ENCODE peak calls at places on chromosomes 5 and 9, in five cellular contexts. V is AML-193, R is SK-MEL-5, X is T-helper 22 cell, W is hepatic stellate cell. Y is an unnamed sample.

GRCh38 chr9:73753171-73753570 is 601.5 kb downstream of the ANXA1 start:
- DNase-seq in V (no peak), R (no peak), X (no peak), W (no peak), Y (no peak)

GRCh38 chr9:5832093-5832542 is 799 bp downstream of the ERMP1 start:
- DNase-seq in V (peak), R (no peak), X (no peak), W (peak), Y (no peak)

GRCh38 chr5:73899055-73899454 is 273.1 kb downstream of the ARHGEF28 start:
- DNase-seq in V (no peak), R (peak), X (no peak), W (no peak), Y (no peak)

GRCh38 chr5:157387683-157388093 is 72.3 kb upstream of the NIPAL4 start:
- DNase-seq in V (no peak), R (no peak), X (no peak), W (peak), Y (peak)

GRCh38 chr5:180069589-180070247 is 1.8 kb downstream of the RNF130 start:
- DNase-seq in V (peak), R (peak), X (no peak), W (no peak), Y (no peak)

GRCh38 chr5:41094871-41095270 is 23.7 kb upstream of the MROH2B start:
- DNase-seq in V (no peak), R (peak), X (no peak), W (no peak), Y (no peak)

GRCh38 chr9:136759436-136760325 is 1.6 kb upstream of the LCN8 start:
- DNase-seq in V (no peak), R (no peak), X (no peak), W (no peak), Y (no peak)

GRCh38 chr9:129100383-129101169 is 10.0 kb downstream of the CRAT start:
- DNase-seq in V (no peak), R (no peak), X (no peak), W (no peak), Y (no peak)

GRCh38 chr5:60297658-60298057 is 402.3 kb downstream of the DEPDC1B start:
- DNase-seq in V (no peak), R (no peak), X (no peak), W (no peak), Y (no peak)

Y was measured in lung microvascular endothelial cell.